ENCODE peak calls at places on chromosomes 13 and 19, in five cellular contexts. X, F, Y, B and E are unnamed samples.

GRCh38 chr13:74560325-74560724 is 426.1 kb upstream of the KLF12 start:
- DNase-seq in X (no peak), F (no peak), Y (no peak), B (no peak), E (no peak)

GRCh38 chr13:26706381-26706780 is 54.2 kb downstream of the GPR12 start:
- DNase-seq in X (no peak), F (no peak), Y (no peak), B (no peak), E (no peak)

GRCh38 chr13:102598061-102598460 is 1.3 kb downstream of the TPP2 start:
- DNase-seq in X (peak; percentile 2), F (no peak), Y (no peak), B (no peak), E (no peak)

GRCh38 chr13:113661506-113661905 is 3.5 kb upstream of the ATP4B start:
- DNase-seq in X (no peak), F (no peak), Y (no peak), B (no peak), E (no peak)

GRCh38 chr19:28882818-28883217 is 330.1 kb downstream of the UQCRFS1 start:
- DNase-seq in X (no peak), F (no peak), Y (no peak), B (no peak), E (no peak)

GRCh38 chr19:2888739-2889224 is 11.9 kb upstream of the ZNF57 start:
- DNase-seq in X (no peak), F (peak; percentile 67), Y (no peak), B (no peak), E (no peak)

GRCh38 chr13:79782541-79783216 is 301.7 kb downstream of the NDFIP2 start:
- DNase-seq in X (peak; percentile 86), F (no peak), Y (peak; percentile 70), B (no peak), E (peak; percentile 42)

GRCh38 chr19:17226002-17226933 is at the start of gene OCEL1:
- DNase-seq in X (peak; percentile 94), F (peak; percentile 99), Y (peak; percentile 94), B (peak; percentile 93), E (peak; percentile 95)

GRCh38 chr13:85298387-85298924 is 500.8 kb downstream of the SLITRK6 start:
- DNase-seq in X (no peak), F (no peak), Y (no peak), B (peak; percentile 36), E (no peak)

GRCh38 chr13:102198418-102199322 is 203.2 kb downstream of the FGF14 start:
- DNase-seq in X (peak; percentile 44), F (no peak), Y (no peak), B (no peak), E (no peak)

GRCh38 chr19:55857974-55858373 is 21.6 kb downstream of the NLRP4 start:
- DNase-seq in X (no peak), F (no peak), Y (no peak), B (no peak), E (no peak)

GRCh38 chr19:30150626-30151025 is 208.6 kb downstream of the URI1 start:
- DNase-seq in X (no peak), F (no peak), Y (no peak), B (no peak), E (no peak)

GRCh38 chr19:58262922-58263296 is 15.8 kb upstream of the ZNF8 start:
- DNase-seq in X (no peak), F (no peak), Y (no peak), B (no peak), E (no peak)

GRCh38 chr13:53694814-53695533 is 666.4 kb downstream of the OLFM4 start:
- DNase-seq in X (no peak), F (no peak), Y (no peak), B (no peak), E (no peak)

GRCh38 chr19:55585658-55586339 is 5.2 kb upstream of the ZNF579 start:
- DNase-seq in X (peak; percentile 63), F (peak; percentile 81), Y (peak; percentile 73), B (no peak), E (peak; percentile 78)

GRCh38 chr13:74217816-74218215 is 83.6 kb upstream of the KLF12 start:
- DNase-seq in X (peak; percentile 88), F (no peak), Y (no peak), B (no peak), E (no peak)

GRCh38 chr13:73082471-73082870 is 23.7 kb downstream of the KLF5 start:
- DNase-seq in X (no peak), F (no peak), Y (no peak), B (no peak), E (no peak)

GRCh38 chr19:53076984-53077383 is 26.2 kb downstream of the ZNF160 start:
- DNase-seq in X (peak; percentile 12), F (no peak), Y (peak; percentile 66), B (no peak), E (peak; percentile 50)

GRCh38 chr19:45147835-45148676 is 12.7 kb downstream of the NKPD1 start:
- DNase-seq in X (no peak), F (no peak), Y (no peak), B (no peak), E (no peak)

GRCh38 chr13:46341112-46341711 is 45.8 kb downstream of the RUBCNL start:
- DNase-seq in X (peak; percentile 58), F (no peak), Y (no peak), B (no peak), E (no peak)

GRCh38 chr13:46830405-46831005 is 33.5 kb upstream of the ESD start:
- DNase-seq in X (no peak), F (no peak), Y (no peak), B (no peak), E (no peak)

GRCh38 chr13:60627071-60627686 is 230.2 kb downstream of the TDRD3 start:
- DNase-seq in X (peak; percentile 13), F (no peak), Y (peak; percentile 61), B (no peak), E (peak; percentile 30)

GRCh38 chr13:77374786-77375185 is 47.9 kb upstream of the MYCBP2 start:
- DNase-seq in X (no peak), F (no peak), Y (no peak), B (no peak), E (no peak)

GRCh38 chr13:29858231-29858630 is 7.8 kb upstream of the UBL3 start:
- DNase-seq in X (no peak), F (no peak), Y (no peak), B (no peak), E (no peak)

GRCh38 chr13:97141564-97142005 is 80.5 kb upstream of the MBNL2 start:
- DNase-seq in X (peak; percentile 85), F (no peak), Y (peak; percentile 25), B (peak; percentile 76), E (peak; percentile 17)

GRCh38 chr13:98389319-98389718 is 187.6 kb downstream of the STK24 start:
- DNase-seq in X (peak; percentile 18), F (no peak), Y (no peak), B (no peak), E (no peak)

GRCh38 chr19:13356185-13356584 is 150.1 kb downstream of the CACNA1A start:
- DNase-seq in X (no peak), F (no peak), Y (no peak), B (no peak), E (no peak)

GRCh38 chr13:34803756-34804155 is 138.3 kb upstream of the NBEA start:
- DNase-seq in X (no peak), F (no peak), Y (no peak), B (no peak), E (no peak)

GRCh38 chr13:28796938-28797257 is 23.2 kb upstream of the MTUS2 start:
- DNase-seq in X (no peak), F (no peak), Y (no peak), B (no peak), E (no peak)
- TF ChIP-seq CTCF in X (no peak), F (no peak), Y (no peak), B (no peak), E (no peak)

DNA sequence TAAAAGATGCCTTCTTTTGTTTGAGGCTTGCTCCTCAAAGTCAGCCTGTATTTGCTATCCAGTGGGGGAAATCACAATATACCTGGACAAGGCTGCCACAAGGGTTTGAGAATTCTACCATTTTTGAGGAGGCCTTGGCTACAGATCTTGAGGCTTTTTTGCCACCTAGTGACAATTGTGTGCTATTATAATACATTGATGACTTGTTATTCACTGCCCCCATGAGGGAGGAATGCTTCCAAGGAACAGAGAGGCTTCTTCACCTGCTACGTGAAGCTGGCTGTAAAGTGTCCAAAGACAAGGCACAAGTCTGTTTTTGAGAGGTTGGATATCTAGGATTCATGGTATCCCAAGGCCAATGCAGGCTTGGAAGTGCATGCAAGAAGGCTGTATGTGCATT is 72.5 kb downstream of the ZNF708 start:
- DNase-seq in X (peak; percentile 6), F (no peak), Y (no peak), B (no peak), E (no peak)
- TF ChIP-seq CTCF in X (no peak), F (no peak), Y (no peak), B (peak; percentile 13), E (peak; percentile 21)

GRCh38 chr13:41250993-41251392 is 12.4 kb downstream of the MTRF1 start:
- DNase-seq in X (no peak), F (no peak), Y (no peak), B (no peak), E (no peak)
- TF ChIP-seq CTCF in X (no peak), F (no peak), Y (no peak), B (no peak), E (no peak)

GRCh38 chr19:10896851-10897526 is 25.6 kb downstream of the CARM1 start:
- DNase-seq in X (no peak), F (no peak), Y (no peak), B (no peak), E (no peak)
- TF ChIP-seq CTCF in X (no peak), F (no peak), Y (no peak), B (no peak), E (no peak)

GRCh38 chr13:67369895-67370660 is 139.9 kb upstream of the PCDH9 start:
- DNase-seq in X (peak; percentile 96), F (no peak), Y (no peak), B (no peak), E (no peak)

GRCh38 chr13:67367385-67367784 is 137.2 kb upstream of the PCDH9 start:
- DNase-seq in X (no peak), F (no peak), Y (no peak), B (no peak), E (no peak)

DNA sequence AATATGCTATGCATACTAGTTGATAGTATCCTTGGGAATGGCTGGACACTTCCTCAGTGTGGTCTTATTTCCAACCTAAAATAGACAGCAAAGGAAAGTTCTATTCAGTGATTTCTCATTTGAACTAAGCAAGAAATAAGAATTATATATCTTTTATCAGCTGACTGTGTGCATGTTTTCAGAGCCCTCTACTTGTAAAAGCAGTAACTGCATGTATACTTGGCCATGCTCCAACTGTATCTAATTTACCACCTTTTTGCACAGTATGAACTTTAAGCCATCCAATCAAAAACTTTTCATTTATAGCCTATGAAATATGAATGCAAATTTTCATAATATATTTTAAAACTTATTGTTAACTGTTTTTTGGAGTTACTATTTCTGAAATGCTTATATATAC is 136.4 kb upstream of the PCDH9 start:
- DNase-seq in X (no peak), F (no peak), Y (no peak), B (no peak), E (no peak)
- TF ChIP-seq CTCF in X (peak; percentile 20), F (no peak), Y (peak; percentile 29), B (no peak), E (peak; percentile 14)